ENCODE peak calls at places on chromosomes 5 and 9, in seven cellular contexts. One of them, this sample, is unnamed.

GRCh38 chr9:91424403-91425176 is 958 bp upstream of the NFIL3 start:
- DNase-seq in HT1080: peak; percentile 53
- DNase-seq in activated T-helper 1 cell treated with anti-CD3 and anti-CD28 coated beads, Interleukin-12 subunit alpha, Interleukin-12 subunit beta, Interleukin-2, Interleukin-4 antibody, amounts not matched to agents 30 ng/mL and 10 ng/mL and 1 ng/mL, durations not matched to agents 14 hours and 24 hours and 36 hours: peak; percentile 55
- DNase-seq in mammary epithelial cell: peak; percentile 66
- DNase-seq in stimulated activated CD8-positive, alpha-beta memory T cell treated with anti-CD3 and anti-CD28 coated beads, Interleukin-4, amount 100 ng/mL, for 24 hours: peak; percentile 60
- DNase-seq in NCI-H774: no peak
- DNase-seq in T-helper 22 cell: peak; percentile 19
- DNase-seq in this sample: peak; percentile 32

GRCh38 chr9:115400801-115401200 is 282.8 kb upstream of the TNC start:
- DNase-seq in NCI-H774: no peak
- DNase-seq in T-helper 22 cell: no peak
- DNase-seq in mammary epithelial cell: no peak
- DNase-seq in HT1080: peak; percentile 17
- DNase-seq in stimulated activated CD8-positive, alpha-beta memory T cell treated with anti-CD3 and anti-CD28 coated beads, Interleukin-4, amount 100 ng/mL, for 24 hours: no peak
- DNase-seq in activated T-helper 1 cell treated with anti-CD3 and anti-CD28 coated beads, Interleukin-12 subunit alpha, Interleukin-12 subunit beta, Interleukin-2, Interleukin-4 antibody, amounts not matched to agents 30 ng/mL and 10 ng/mL and 1 ng/mL, durations not matched to agents 14 hours and 24 hours and 36 hours: no peak
- DNase-seq in this sample: no peak

GRCh38 chr5:81785311-81785710 is 34.4 kb upstream of the SSBP2 start:
- DNase-seq in T-helper 22 cell: no peak
- DNase-seq in activated T-helper 1 cell treated with anti-CD3 and anti-CD28 coated beads, Interleukin-12 subunit alpha, Interleukin-12 subunit beta, Interleukin-2, Interleukin-4 antibody, amounts not matched to agents 30 ng/mL and 10 ng/mL and 1 ng/mL, durations not matched to agents 14 hours and 24 hours and 36 hours: no peak
- DNase-seq in HT1080: peak; percentile 19
- DNase-seq in NCI-H774: no peak
- DNase-seq in stimulated activated CD8-positive, alpha-beta memory T cell treated with anti-CD3 and anti-CD28 coated beads, Interleukin-4, amount 100 ng/mL, for 24 hours: no peak
- DNase-seq in mammary epithelial cell: no peak
- DNase-seq in this sample: no peak

GRCh38 chr5:149826574-149826973 is 96.5 kb downstream of the PPARGC1B start:
- DNase-seq in mammary epithelial cell: no peak
- DNase-seq in activated T-helper 1 cell treated with anti-CD3 and anti-CD28 coated beads, Interleukin-12 subunit alpha, Interleukin-12 subunit beta, Interleukin-2, Interleukin-4 antibody, amounts not matched to agents 30 ng/mL and 10 ng/mL and 1 ng/mL, durations not matched to agents 14 hours and 24 hours and 36 hours: no peak
- DNase-seq in stimulated activated CD8-positive, alpha-beta memory T cell treated with anti-CD3 and anti-CD28 coated beads, Interleukin-4, amount 100 ng/mL, for 24 hours: no peak
- DNase-seq in NCI-H774: no peak
- DNase-seq in T-helper 22 cell: no peak
- DNase-seq in HT1080: no peak
- DNase-seq in this sample: no peak

GRCh38 chr5:179323026-179323571 is 22.2 kb downstream of the ADAMTS2 start:
- DNase-seq in NCI-H774: no peak
- DNase-seq in activated T-helper 1 cell treated with anti-CD3 and anti-CD28 coated beads, Interleukin-12 subunit alpha, Interleukin-12 subunit beta, Interleukin-2, Interleukin-4 antibody, amounts not matched to agents 30 ng/mL and 10 ng/mL and 1 ng/mL, durations not matched to agents 14 hours and 24 hours and 36 hours: no peak
- DNase-seq in mammary epithelial cell: no peak
- DNase-seq in stimulated activated CD8-positive, alpha-beta memory T cell treated with anti-CD3 and anti-CD28 coated beads, Interleukin-4, amount 100 ng/mL, for 24 hours: no peak
- DNase-seq in HT1080: no peak
- DNase-seq in T-helper 22 cell: no peak
- DNase-seq in this sample: no peak

GRCh38 chr5:127608077-127608660 is 40.7 kb upstream of the CTXN3 start:
- DNase-seq in HT1080: no peak
- DNase-seq in T-helper 22 cell: no peak
- DNase-seq in mammary epithelial cell: peak; percentile 87
- DNase-seq in activated T-helper 1 cell treated with anti-CD3 and anti-CD28 coated beads, Interleukin-12 subunit alpha, Interleukin-12 subunit beta, Interleukin-2, Interleukin-4 antibody, amounts not matched to agents 30 ng/mL and 10 ng/mL and 1 ng/mL, durations not matched to agents 14 hours and 24 hours and 36 hours: no peak
- DNase-seq in stimulated activated CD8-positive, alpha-beta memory T cell treated with anti-CD3 and anti-CD28 coated beads, Interleukin-4, amount 100 ng/mL, for 24 hours: no peak
- DNase-seq in NCI-H774: no peak
- DNase-seq in this sample: no peak

GRCh38 chr9:120152295-120152694 is 427.7 kb downstream of the CDK5RAP2 start:
- DNase-seq in T-helper 22 cell: no peak
- DNase-seq in mammary epithelial cell: no peak
- DNase-seq in HT1080: peak; percentile 19
- DNase-seq in stimulated activated CD8-positive, alpha-beta memory T cell treated with anti-CD3 and anti-CD28 coated beads, Interleukin-4, amount 100 ng/mL, for 24 hours: no peak
- DNase-seq in NCI-H774: no peak
- DNase-seq in activated T-helper 1 cell treated with anti-CD3 and anti-CD28 coated beads, Interleukin-12 subunit alpha, Interleukin-12 subunit beta, Interleukin-2, Interleukin-4 antibody, amounts not matched to agents 30 ng/mL and 10 ng/mL and 1 ng/mL, durations not matched to agents 14 hours and 24 hours and 36 hours: no peak
- DNase-seq in this sample: no peak

GRCh38 chr5:169717298-169717697 is 80.2 kb downstream of the DOCK2 start:
- DNase-seq in NCI-H774: no peak
- DNase-seq in stimulated activated CD8-positive, alpha-beta memory T cell treated with anti-CD3 and anti-CD28 coated beads, Interleukin-4, amount 100 ng/mL, for 24 hours: no peak
- DNase-seq in activated T-helper 1 cell treated with anti-CD3 and anti-CD28 coated beads, Interleukin-12 subunit alpha, Interleukin-12 subunit beta, Interleukin-2, Interleukin-4 antibody, amounts not matched to agents 30 ng/mL and 10 ng/mL and 1 ng/mL, durations not matched to agents 14 hours and 24 hours and 36 hours: no peak
- DNase-seq in HT1080: peak; percentile 91
- DNase-seq in mammary epithelial cell: peak; percentile 97
- DNase-seq in T-helper 22 cell: no peak
- DNase-seq in this sample: no peak

GRCh38 chr9:22970434-22970975 is 523.9 kb downstream of the DMRTA1 start:
- DNase-seq in NCI-H774: no peak
- DNase-seq in stimulated activated CD8-positive, alpha-beta memory T cell treated with anti-CD3 and anti-CD28 coated beads, Interleukin-4, amount 100 ng/mL, for 24 hours: no peak
- DNase-seq in T-helper 22 cell: no peak
- DNase-seq in HT1080: no peak
- DNase-seq in mammary epithelial cell: no peak
- DNase-seq in activated T-helper 1 cell treated with anti-CD3 and anti-CD28 coated beads, Interleukin-12 subunit alpha, Interleukin-12 subunit beta, Interleukin-2, Interleukin-4 antibody, amounts not matched to agents 30 ng/mL and 10 ng/mL and 1 ng/mL, durations not matched to agents 14 hours and 24 hours and 36 hours: no peak
- DNase-seq in this sample: no peak

GRCh38 chr5:6914336-6914735 is 201.1 kb downstream of the TENT4A start:
- DNase-seq in HT1080: no peak
- DNase-seq in T-helper 22 cell: no peak
- DNase-seq in activated T-helper 1 cell treated with anti-CD3 and anti-CD28 coated beads, Interleukin-12 subunit alpha, Interleukin-12 subunit beta, Interleukin-2, Interleukin-4 antibody, amounts not matched to agents 30 ng/mL and 10 ng/mL and 1 ng/mL, durations not matched to agents 14 hours and 24 hours and 36 hours: no peak
- DNase-seq in mammary epithelial cell: no peak
- DNase-seq in stimulated activated CD8-positive, alpha-beta memory T cell treated with anti-CD3 and anti-CD28 coated beads, Interleukin-4, amount 100 ng/mL, for 24 hours: no peak
- DNase-seq in NCI-H774: no peak
- DNase-seq in this sample: no peak

GRCh38 chr5:20514145-20514544 is 526.1 kb upstream of the CDH18 start:
- DNase-seq in HT1080: peak; percentile 67
- DNase-seq in T-helper 22 cell: no peak
- DNase-seq in activated T-helper 1 cell treated with anti-CD3 and anti-CD28 coated beads, Interleukin-12 subunit alpha, Interleukin-12 subunit beta, Interleukin-2, Interleukin-4 antibody, amounts not matched to agents 30 ng/mL and 10 ng/mL and 1 ng/mL, durations not matched to agents 14 hours and 24 hours and 36 hours: no peak
- DNase-seq in NCI-H774: no peak
- DNase-seq in mammary epithelial cell: no peak
- DNase-seq in stimulated activated CD8-positive, alpha-beta memory T cell treated with anti-CD3 and anti-CD28 coated beads, Interleukin-4, amount 100 ng/mL, for 24 hours: no peak
- DNase-seq in this sample: no peak

GRCh38 chr5:128192368-128192767 is 108.8 kb downstream of the SLC12A2 start:
- DNase-seq in T-helper 22 cell: no peak
- DNase-seq in mammary epithelial cell: no peak
- DNase-seq in activated T-helper 1 cell treated with anti-CD3 and anti-CD28 coated beads, Interleukin-12 subunit alpha, Interleukin-12 subunit beta, Interleukin-2, Interleukin-4 antibody, amounts not matched to agents 30 ng/mL and 10 ng/mL and 1 ng/mL, durations not matched to agents 14 hours and 24 hours and 36 hours: no peak
- DNase-seq in HT1080: no peak
- DNase-seq in stimulated activated CD8-positive, alpha-beta memory T cell treated with anti-CD3 and anti-CD28 coated beads, Interleukin-4, amount 100 ng/mL, for 24 hours: no peak
- DNase-seq in NCI-H774: no peak
- DNase-seq in this sample: no peak

GRCh38 chr5:140965905-140966292 is 377 bp upstream of the PCDHAC2 start:
- DNase-seq in stimulated activated CD8-positive, alpha-beta memory T cell treated with anti-CD3 and anti-CD28 coated beads, Interleukin-4, amount 100 ng/mL, for 24 hours: no peak
- DNase-seq in activated T-helper 1 cell treated with anti-CD3 and anti-CD28 coated beads, Interleukin-12 subunit alpha, Interleukin-12 subunit beta, Interleukin-2, Interleukin-4 antibody, amounts not matched to agents 30 ng/mL and 10 ng/mL and 1 ng/mL, durations not matched to agents 14 hours and 24 hours and 36 hours: no peak
- DNase-seq in mammary epithelial cell: no peak
- DNase-seq in HT1080: no peak
- DNase-seq in NCI-H774: no peak
- DNase-seq in T-helper 22 cell: no peak
- DNase-seq in this sample: no peak

GRCh38 chr5:6468104-6468503 is 19.4 kb downstream of the UBE2QL1 start:
- DNase-seq in mammary epithelial cell: no peak
- DNase-seq in NCI-H774: no peak
- DNase-seq in T-helper 22 cell: no peak
- DNase-seq in stimulated activated CD8-positive, alpha-beta memory T cell treated with anti-CD3 and anti-CD28 coated beads, Interleukin-4, amount 100 ng/mL, for 24 hours: no peak
- DNase-seq in HT1080: no peak
- DNase-seq in activated T-helper 1 cell treated with anti-CD3 and anti-CD28 coated beads, Interleukin-12 subunit alpha, Interleukin-12 subunit beta, Interleukin-2, Interleukin-4 antibody, amounts not matched to agents 30 ng/mL and 10 ng/mL and 1 ng/mL, durations not matched to agents 14 hours and 24 hours and 36 hours: no peak
- DNase-seq in this sample: no peak

GRCh38 chr9:134545213-134546211 is 96.1 kb upstream of the COL5A1 start:
- DNase-seq in stimulated activated CD8-positive, alpha-beta memory T cell treated with anti-CD3 and anti-CD28 coated beads, Interleukin-4, amount 100 ng/mL, for 24 hours: no peak
- DNase-seq in NCI-H774: no peak
- DNase-seq in HT1080: no peak
- DNase-seq in activated T-helper 1 cell treated with anti-CD3 and anti-CD28 coated beads, Interleukin-12 subunit alpha, Interleukin-12 subunit beta, Interleukin-2, Interleukin-4 antibody, amounts not matched to agents 30 ng/mL and 10 ng/mL and 1 ng/mL, durations not matched to agents 14 hours and 24 hours and 36 hours: no peak
- DNase-seq in mammary epithelial cell: no peak
- DNase-seq in T-helper 22 cell: no peak
- DNase-seq in this sample: no peak

GRCh38 chr9:109013678-109014145 is 413 bp upstream of the CTNNAL1 start:
- DNase-seq in NCI-H774: no peak
- DNase-seq in activated T-helper 1 cell treated with anti-CD3 and anti-CD28 coated beads, Interleukin-12 subunit alpha, Interleukin-12 subunit beta, Interleukin-2, Interleukin-4 antibody, amounts not matched to agents 30 ng/mL and 10 ng/mL and 1 ng/mL, durations not matched to agents 14 hours and 24 hours and 36 hours: no peak
- DNase-seq in HT1080: peak; percentile 59
- DNase-seq in mammary epithelial cell: peak; percentile 73
- DNase-seq in T-helper 22 cell: no peak
- DNase-seq in stimulated activated CD8-positive, alpha-beta memory T cell treated with anti-CD3 and anti-CD28 coated beads, Interleukin-4, amount 100 ng/mL, for 24 hours: no peak
- DNase-seq in this sample: no peak

GRCh38 chr5:2748841-2749513 is 2.5 kb downstream of the IRX2 start:
- DNase-seq in activated T-helper 1 cell treated with anti-CD3 and anti-CD28 coated beads, Interleukin-12 subunit alpha, Interleukin-12 subunit beta, Interleukin-2, Interleukin-4 antibody, amounts not matched to agents 30 ng/mL and 10 ng/mL and 1 ng/mL, durations not matched to agents 14 hours and 24 hours and 36 hours: no peak
- DNase-seq in HT1080: no peak
- DNase-seq in mammary epithelial cell: peak; percentile 32
- DNase-seq in stimulated activated CD8-positive, alpha-beta memory T cell treated with anti-CD3 and anti-CD28 coated beads, Interleukin-4, amount 100 ng/mL, for 24 hours: no peak
- DNase-seq in T-helper 22 cell: no peak
- DNase-seq in NCI-H774: no peak
- DNase-seq in this sample: no peak

GRCh38 chr5:69517763-69518212 is 25.2 kb downstream of the OCLN start:
- DNase-seq in activated T-helper 1 cell treated with anti-CD3 and anti-CD28 coated beads, Interleukin-12 subunit alpha, Interleukin-12 subunit beta, Interleukin-2, Interleukin-4 antibody, amounts not matched to agents 30 ng/mL and 10 ng/mL and 1 ng/mL, durations not matched to agents 14 hours and 24 hours and 36 hours: no peak
- DNase-seq in stimulated activated CD8-positive, alpha-beta memory T cell treated with anti-CD3 and anti-CD28 coated beads, Interleukin-4, amount 100 ng/mL, for 24 hours: no peak
- DNase-seq in T-helper 22 cell: no peak
- DNase-seq in HT1080: no peak
- DNase-seq in mammary epithelial cell: peak; percentile 90
- DNase-seq in NCI-H774: peak; percentile 50
- DNase-seq in this sample: no peak

GRCh38 chr9:16145196-16145950 is 592.5 kb downstream of the CCDC171 start:
- DNase-seq in mammary epithelial cell: peak; percentile 55
- DNase-seq in activated T-helper 1 cell treated with anti-CD3 and anti-CD28 coated beads, Interleukin-12 subunit alpha, Interleukin-12 subunit beta, Interleukin-2, Interleukin-4 antibody, amounts not matched to agents 30 ng/mL and 10 ng/mL and 1 ng/mL, durations not matched to agents 14 hours and 24 hours and 36 hours: no peak
- DNase-seq in T-helper 22 cell: no peak
- DNase-seq in NCI-H774: no peak
- DNase-seq in stimulated activated CD8-positive, alpha-beta memory T cell treated with anti-CD3 and anti-CD28 coated beads, Interleukin-4, amount 100 ng/mL, for 24 hours: no peak
- DNase-seq in HT1080: no peak
- DNase-seq in this sample: no peak

GRCh38 chr9:93298498-93299417 is 114.8 kb downstream of the WNK2 start:
- DNase-seq in mammary epithelial cell: no peak
- DNase-seq in stimulated activated CD8-positive, alpha-beta memory T cell treated with anti-CD3 and anti-CD28 coated beads, Interleukin-4, amount 100 ng/mL, for 24 hours: no peak
- DNase-seq in HT1080: no peak
- DNase-seq in NCI-H774: no peak
- DNase-seq in T-helper 22 cell: no peak
- DNase-seq in activated T-helper 1 cell treated with anti-CD3 and anti-CD28 coated beads, Interleukin-12 subunit alpha, Interleukin-12 subunit beta, Interleukin-2, Interleukin-4 antibody, amounts not matched to agents 30 ng/mL and 10 ng/mL and 1 ng/mL, durations not matched to agents 14 hours and 24 hours and 36 hours: no peak
- DNase-seq in this sample: no peak

GRCh38 chr5:91024727-91025126 is 358.4 kb downstream of the ARRDC3 start:
- DNase-seq in T-helper 22 cell: no peak
- DNase-seq in stimulated activated CD8-positive, alpha-beta memory T cell treated with anti-CD3 and anti-CD28 coated beads, Interleukin-4, amount 100 ng/mL, for 24 hours: no peak
- DNase-seq in activated T-helper 1 cell treated with anti-CD3 and anti-CD28 coated beads, Interleukin-12 subunit alpha, Interleukin-12 subunit beta, Interleukin-2, Interleukin-4 antibody, amounts not matched to agents 30 ng/mL and 10 ng/mL and 1 ng/mL, durations not matched to agents 14 hours and 24 hours and 36 hours: no peak
- DNase-seq in NCI-H774: no peak
- DNase-seq in mammary epithelial cell: no peak
- DNase-seq in HT1080: no peak
- DNase-seq in this sample: no peak

GRCh38 chr5:126079266-126079665 is 343.9 kb upstream of the GRAMD2B start:
- DNase-seq in stimulated activated CD8-positive, alpha-beta memory T cell treated with anti-CD3 and anti-CD28 coated beads, Interleukin-4, amount 100 ng/mL, for 24 hours: no peak
- DNase-seq in mammary epithelial cell: no peak
- DNase-seq in NCI-H774: no peak
- DNase-seq in T-helper 22 cell: no peak
- DNase-seq in activated T-helper 1 cell treated with anti-CD3 and anti-CD28 coated beads, Interleukin-12 subunit alpha, Interleukin-12 subunit beta, Interleukin-2, Interleukin-4 antibody, amounts not matched to agents 30 ng/mL and 10 ng/mL and 1 ng/mL, durations not matched to agents 14 hours and 24 hours and 36 hours: no peak
- DNase-seq in HT1080: no peak
- DNase-seq in this sample: no peak

GRCh38 chr5:73236541-73237128 is 63.6 kb downstream of the TMEM174 start:
- DNase-seq in T-helper 22 cell: no peak
- DNase-seq in NCI-H774: no peak
- DNase-seq in stimulated activated CD8-positive, alpha-beta memory T cell treated with anti-CD3 and anti-CD28 coated beads, Interleukin-4, amount 100 ng/mL, for 24 hours: no peak
- DNase-seq in mammary epithelial cell: peak; percentile 86
- DNase-seq in HT1080: no peak
- DNase-seq in activated T-helper 1 cell treated with anti-CD3 and anti-CD28 coated beads, Interleukin-12 subunit alpha, Interleukin-12 subunit beta, Interleukin-2, Interleukin-4 antibody, amounts not matched to agents 30 ng/mL and 10 ng/mL and 1 ng/mL, durations not matched to agents 14 hours and 24 hours and 36 hours: no peak
- DNase-seq in this sample: no peak

GRCh38 chr5:89036166-89036565 is 153.2 kb upstream of the MEF2C start:
- DNase-seq in NCI-H774: no peak
- DNase-seq in HT1080: no peak
- DNase-seq in mammary epithelial cell: peak; percentile 65
- DNase-seq in stimulated activated CD8-positive, alpha-beta memory T cell treated with anti-CD3 and anti-CD28 coated beads, Interleukin-4, amount 100 ng/mL, for 24 hours: no peak
- DNase-seq in activated T-helper 1 cell treated with anti-CD3 and anti-CD28 coated beads, Interleukin-12 subunit alpha, Interleukin-12 subunit beta, Interleukin-2, Interleukin-4 antibody, amounts not matched to agents 30 ng/mL and 10 ng/mL and 1 ng/mL, durations not matched to agents 14 hours and 24 hours and 36 hours: no peak
- DNase-seq in T-helper 22 cell: no peak
- DNase-seq in this sample: no peak

GRCh38 chr9:13898957-13899356 is 415.0 kb downstream of the NFIB start:
- DNase-seq in T-helper 22 cell: no peak
- DNase-seq in stimulated activated CD8-positive, alpha-beta memory T cell treated with anti-CD3 and anti-CD28 coated beads, Interleukin-4, amount 100 ng/mL, for 24 hours: no peak
- DNase-seq in mammary epithelial cell: no peak
- DNase-seq in HT1080: no peak
- DNase-seq in activated T-helper 1 cell treated with anti-CD3 and anti-CD28 coated beads, Interleukin-12 subunit alpha, Interleukin-12 subunit beta, Interleukin-2, Interleukin-4 antibody, amounts not matched to agents 30 ng/mL and 10 ng/mL and 1 ng/mL, durations not matched to agents 14 hours and 24 hours and 36 hours: no peak
- DNase-seq in NCI-H774: no peak
- DNase-seq in this sample: no peak

GRCh38 chr9:124215551-124215910 is 42.2 kb upstream of the NEK6 start:
- DNase-seq in T-helper 22 cell: no peak
- DNase-seq in NCI-H774: no peak
- DNase-seq in activated T-helper 1 cell treated with anti-CD3 and anti-CD28 coated beads, Interleukin-12 subunit alpha, Interleukin-12 subunit beta, Interleukin-2, Interleukin-4 antibody, amounts not matched to agents 30 ng/mL and 10 ng/mL and 1 ng/mL, durations not matched to agents 14 hours and 24 hours and 36 hours: no peak
- DNase-seq in stimulated activated CD8-positive, alpha-beta memory T cell treated with anti-CD3 and anti-CD28 coated beads, Interleukin-4, amount 100 ng/mL, for 24 hours: no peak
- DNase-seq in mammary epithelial cell: no peak
- DNase-seq in HT1080: no peak
- DNase-seq in this sample: no peak

GRCh38 chr9:76817489-76817888 is 53.3 kb downstream of the PCA3 start:
- DNase-seq in stimulated activated CD8-positive, alpha-beta memory T cell treated with anti-CD3 and anti-CD28 coated beads, Interleukin-4, amount 100 ng/mL, for 24 hours: no peak
- DNase-seq in activated T-helper 1 cell treated with anti-CD3 and anti-CD28 coated beads, Interleukin-12 subunit alpha, Interleukin-12 subunit beta, Interleukin-2, Interleukin-4 antibody, amounts not matched to agents 30 ng/mL and 10 ng/mL and 1 ng/mL, durations not matched to agents 14 hours and 24 hours and 36 hours: no peak
- DNase-seq in HT1080: peak; percentile 53
- DNase-seq in mammary epithelial cell: peak; percentile 72
- DNase-seq in T-helper 22 cell: no peak
- DNase-seq in NCI-H774: no peak
- DNase-seq in this sample: no peak

GRCh38 chr9:129143031-129143441 is 31.8 kb downstream of the PTPA start:
- DNase-seq in activated T-helper 1 cell treated with anti-CD3 and anti-CD28 coated beads, Interleukin-12 subunit alpha, Interleukin-12 subunit beta, Interleukin-2, Interleukin-4 antibody, amounts not matched to agents 30 ng/mL and 10 ng/mL and 1 ng/mL, durations not matched to agents 14 hours and 24 hours and 36 hours: peak; percentile 64
- DNase-seq in mammary epithelial cell: peak; percentile 81
- DNase-seq in stimulated activated CD8-positive, alpha-beta memory T cell treated with anti-CD3 and anti-CD28 coated beads, Interleukin-4, amount 100 ng/mL, for 24 hours: peak; percentile 54
- DNase-seq in NCI-H774: peak; percentile 24
- DNase-seq in T-helper 22 cell: peak; percentile 41
- DNase-seq in HT1080: peak; percentile 90
- DNase-seq in this sample: peak; percentile 64

GRCh38 chr5:74953961-74954720 is 88.0 kb upstream of the FAM169A start:
- DNase-seq in mammary epithelial cell: peak; percentile 35
- DNase-seq in NCI-H774: no peak
- DNase-seq in HT1080: peak; percentile 45
- DNase-seq in stimulated activated CD8-positive, alpha-beta memory T cell treated with anti-CD3 and anti-CD28 coated beads, Interleukin-4, amount 100 ng/mL, for 24 hours: no peak
- DNase-seq in activated T-helper 1 cell treated with anti-CD3 and anti-CD28 coated beads, Interleukin-12 subunit alpha, Interleukin-12 subunit beta, Interleukin-2, Interleukin-4 antibody, amounts not matched to agents 30 ng/mL and 10 ng/mL and 1 ng/mL, durations not matched to agents 14 hours and 24 hours and 36 hours: no peak
- DNase-seq in T-helper 22 cell: no peak
- DNase-seq in this sample: no peak

GRCh38 chr9:92480332-92480771 is 2.0 kb downstream of the ASPN start:
- DNase-seq in mammary epithelial cell: no peak
- DNase-seq in T-helper 22 cell: no peak
- DNase-seq in NCI-H774: no peak
- DNase-seq in HT1080: no peak
- DNase-seq in activated T-helper 1 cell treated with anti-CD3 and anti-CD28 coated beads, Interleukin-12 subunit alpha, Interleukin-12 subunit beta, Interleukin-2, Interleukin-4 antibody, amounts not matched to agents 30 ng/mL and 10 ng/mL and 1 ng/mL, durations not matched to agents 14 hours and 24 hours and 36 hours: no peak
- DNase-seq in stimulated activated CD8-positive, alpha-beta memory T cell treated with anti-CD3 and anti-CD28 coated beads, Interleukin-4, amount 100 ng/mL, for 24 hours: no peak
- DNase-seq in this sample: no peak

GRCh38 chr5:53934126-53934856 is 373.9 kb downstream of the NDUFS4 start:
- DNase-seq in T-helper 22 cell: no peak
- DNase-seq in stimulated activated CD8-positive, alpha-beta memory T cell treated with anti-CD3 and anti-CD28 coated beads, Interleukin-4, amount 100 ng/mL, for 24 hours: no peak
- DNase-seq in mammary epithelial cell: peak; percentile 52
- DNase-seq in activated T-helper 1 cell treated with anti-CD3 and anti-CD28 coated beads, Interleukin-12 subunit alpha, Interleukin-12 subunit beta, Interleukin-2, Interleukin-4 antibody, amounts not matched to agents 30 ng/mL and 10 ng/mL and 1 ng/mL, durations not matched to agents 14 hours and 24 hours and 36 hours: no peak
- DNase-seq in HT1080: no peak
- DNase-seq in NCI-H774: no peak
- DNase-seq in this sample: no peak

GRCh38 chr9:110928604-110929003 is 109.7 kb downstream of the LPAR1 start:
- DNase-seq in mammary epithelial cell: no peak
- DNase-seq in NCI-H774: no peak
- DNase-seq in activated T-helper 1 cell treated with anti-CD3 and anti-CD28 coated beads, Interleukin-12 subunit alpha, Interleukin-12 subunit beta, Interleukin-2, Interleukin-4 antibody, amounts not matched to agents 30 ng/mL and 10 ng/mL and 1 ng/mL, durations not matched to agents 14 hours and 24 hours and 36 hours: no peak
- DNase-seq in T-helper 22 cell: no peak
- DNase-seq in stimulated activated CD8-positive, alpha-beta memory T cell treated with anti-CD3 and anti-CD28 coated beads, Interleukin-4, amount 100 ng/mL, for 24 hours: no peak
- DNase-seq in HT1080: no peak
- DNase-seq in this sample: no peak